ENCODE peak calls at places on chromosomes 7 and 10, in seven cellular contexts. Y is ACHN, W is AG08396, E is thoracic aorta, J is T-helper 22 cell, F is NCI-H69, S is SK-N-DZ. D is an unnamed sample.
A peak's percentile ranks its signal among the peaks of the same experiment; 100 is the strongest.

GRCh38 chr7:99679032-99679399 is 780 bp downstream of the CYP3A5 start:
- DNase-seq in Y (peak; percentile 98), W (peak; percentile 52), E (no peak), J (no peak), F (peak; percentile 61), S (peak; percentile 20), D (no peak)

GRCh38 chr10:116990276-116990800 is 14.6 kb downstream of the SHTN1 start:
- DNase-seq in Y (no peak), W (no peak), E (no peak), J (no peak), F (peak; percentile 21), S (no peak), D (no peak)

GRCh38 chr7:158284121-158284520 is 303.5 kb downstream of the PTPRN2 start:
- DNase-seq in Y (no peak), W (no peak), E (no peak), J (no peak), F (no peak), S (no peak), D (no peak)

GRCh38 chr7:117654780-117655179 is 175.0 kb downstream of the CFTR start:
- DNase-seq in Y (no peak), W (no peak), E (no peak), J (no peak), F (no peak), S (no peak), D (no peak)

GRCh38 chr7:35418716-35419425 is 165.0 kb upstream of the TBX20 start:
- DNase-seq in Y (no peak), W (no peak), E (no peak), J (no peak), F (no peak), S (peak; percentile 99), D (no peak)

GRCh38 chr10:53122265-53122664 is 349.7 kb upstream of the MBL2 start:
- DNase-seq in Y (no peak), W (no peak), E (no peak), J (no peak), F (no peak), S (no peak), D (no peak)

GRCh38 chr10:79932841-79933379 is 16.0 kb downstream of the SFTPD start:
- DNase-seq in Y (no peak), W (no peak), E (no peak), J (no peak), F (no peak), S (no peak), D (no peak)

GRCh38 chr7:101319401-101319800 is 2.2 kb downstream of the IFT22 start:
- DNase-seq in Y (no peak), W (no peak), E (no peak), J (no peak), F (no peak), S (no peak), D (no peak)

GRCh38 chr10:103932996-103933395 is 15.0 kb upstream of the STN1 start:
- DNase-seq in Y (no peak), W (no peak), E (no peak), J (no peak), F (peak; percentile 24), S (no peak), D (no peak)